ENCODE peak calls at places on chromosomes 13 and 19, in ten cellular contexts. R, A, N, O, D, F, U, E, B and M are unnamed samples.

GRCh38 chr13:71871844-71872243 is 4.8 kb upstream of the DACH1 start:
- DNase-seq in D (no peak), U (no peak), E (no peak), F (no peak), B (no peak), R (no peak), O (no peak), A (no peak), N (no peak), M (no peak)

GRCh38 chr13:112998506-112999280 is 29.7 kb downstream of the MCF2L start:
- DNase-seq in U (no peak), B (no peak), A (no peak), E (no peak), D (no peak), F (no peak), N (no peak), O (no peak), R (no peak), M (no peak)

GRCh38 chr13:112997188-112998135 is 28.4 kb downstream of the MCF2L start:
- DNase-seq in F (peak; percentile 68), N (no peak), B (no peak), A (no peak), U (no peak), R (no peak), E (no peak), O (no peak), D (no peak), M (no peak)

GRCh38 chr13:110813646-110814624 is 100.4 kb downstream of the ING1 start:
- DNase-seq in A (no peak), E (no peak), N (no peak), F (no peak), B (no peak), U (no peak), O (no peak), D (no peak), R (no peak), M (no peak)

GRCh38 chr13:41365636-41366035 is 54.6 kb downstream of the NAA16 start:
- DNase-seq in F (no peak), A (no peak), B (no peak), E (no peak), D (no peak), O (no peak), N (no peak), U (no peak), R (no peak), M (no peak)

GRCh38 chr13:20616059-20616797 is 49.3 kb downstream of the IFT88 start:
- DNase-seq in O (no peak), D (no peak), E (no peak), A (no peak), R (no peak), N (no peak), F (no peak), U (no peak), B (no peak), M (no peak)

GRCh38 chr13:52345048-52345447 is 60.9 kb downstream of the THSD1 start:
- DNase-seq in E (no peak), R (no peak), D (peak; percentile 32), B (no peak), F (no peak), A (no peak), N (no peak), U (no peak), O (no peak), M (no peak)

GRCh38 chr13:27465611-27466010 is 15.2 kb upstream of the MTIF3 start:
- DNase-seq in F (no peak), A (no peak), D (no peak), E (no peak), N (no peak), B (no peak), O (no peak), R (no peak), U (no peak), M (no peak)

GRCh38 chr13:62747152-62747551 is 1331.5 kb upstream of the PCDH20 start:
- DNase-seq in F (no peak), B (no peak), U (no peak), N (no peak), E (no peak), R (no peak), O (no peak), A (no peak), D (no peak), M (no peak)

GRCh38 chr19:19418548-19419260 is 13.2 kb downstream of the GATAD2A start:
- DNase-seq in E (no peak), U (no peak), B (no peak), A (no peak), R (no peak), F (no peak), D (no peak), O (no peak), N (no peak), M (no peak)

GRCh38 chr13:99124695-99125334 is 75.8 kb upstream of the UBAC2 start:
- DNase-seq in U (no peak), F (no peak), B (no peak), R (no peak), N (no peak), A (peak; percentile 18), D (no peak), E (no peak), O (no peak), M (peak; percentile 51)

GRCh38 chr13:45615501-45616101 is at the start of gene ERICH6B:
- DNase-seq in B (no peak), D (peak; percentile 39), A (peak; percentile 26), R (no peak), F (no peak), U (peak; percentile 41), O (no peak), N (peak; percentile 80), E (no peak), M (peak; percentile 16)

GRCh38 chr13:65504213-65504612 is 1725.9 kb downstream of the PCDH9 start:
- DNase-seq in U (no peak), O (no peak), B (no peak), N (no peak), A (no peak), F (no peak), D (no peak), R (no peak), E (no peak), M (no peak)

GRCh38 chr19:46069841-46070341 is 29.1 kb upstream of the IGFL4 start:
- DNase-seq in F (no peak), D (no peak), O (no peak), E (no peak), U (no peak), R (no peak), A (no peak), N (no peak), B (no peak), M (no peak)

GRCh38 chr13:52127783-52128702 is 830 bp downstream of the NEK5 start:
- DNase-seq in B (peak; percentile 42), O (peak; percentile 29), F (peak; percentile 67), E (no peak), D (peak; percentile 70), N (peak; percentile 72), A (peak; percentile 65), R (no peak), U (peak; percentile 41), M (peak; percentile 72)

GRCh38 chr19:18895038-18895827 is 725 bp downstream of the CERS1 start:
- DNase-seq in B (peak; percentile 42), O (no peak), A (no peak), U (peak; percentile 95), E (no peak), D (peak; percentile 48), N (no peak), F (no peak), R (no peak), M (no peak)

GRCh38 chr13:27657724-27658123 is 36.0 kb downstream of the POLR1D start:
- DNase-seq in D (no peak), O (no peak), F (no peak), R (no peak), E (no peak), B (no peak), U (no peak), N (no peak), A (no peak), M (no peak)

GRCh38 chr19:18650468-18651001 is 13.7 kb downstream of the KLHL26 start:
- DNase-seq in N (no peak), F (peak; percentile 45), A (no peak), O (no peak), U (no peak), B (peak; percentile 59), R (no peak), E (peak; percentile 66), D (no peak), M (no peak)

GRCh38 chr19:31351212-31352193 is 2.3 kb upstream of the TSHZ3 start:
- DNase-seq in O (no peak), D (no peak), U (no peak), F (no peak), N (no peak), A (no peak), R (no peak), E (no peak), B (peak; percentile 30), M (no peak)

GRCh38 chr13:21282065-21282464 is 105.6 kb downstream of the MRPL57 start:
- DNase-seq in B (no peak), F (no peak), R (no peak), U (no peak), E (no peak), D (no peak), N (no peak), A (no peak), O (no peak), M (no peak)

GRCh38 chr19:4737955-4738580 is 14.4 kb upstream of the DPP9 start:
- DNase-seq in A (no peak), N (no peak), O (no peak), B (no peak), E (no peak), R (no peak), D (no peak), U (no peak), F (no peak), M (no peak)

GRCh38 chr13:58960909-58961308 is 1202.8 kb downstream of the DIAPH3 start:
- DNase-seq in U (no peak), O (no peak), A (no peak), B (no peak), R (no peak), N (no peak), F (no peak), D (no peak), E (no peak), M (no peak)

GRCh38 chr13:100234524-100235136 is 145.7 kb downstream of the PCCA start:
- DNase-seq in O (no peak), F (no peak), U (no peak), A (no peak), B (no peak), D (no peak), E (no peak), N (no peak), R (no peak), M (no peak)

GRCh38 chr19:12840091-12841079 is 2.1 kb downstream of the MAST1 start:
- DNase-seq in E (no peak), B (peak; percentile 88), F (peak; percentile 71), A (peak; percentile 86), D (no peak), R (no peak), O (no peak), U (peak; percentile 41), N (peak; percentile 87), M (peak; percentile 48)

GRCh38 chr19:55342044-55342531 is 2.4 kb downstream of the KMT5C start:
- DNase-seq in O (no peak), E (no peak), N (no peak), D (no peak), U (no peak), F (no peak), R (no peak), B (no peak), A (no peak), M (no peak)

GRCh38 chr19:27735314-27735713 is 1477.6 kb downstream of the UQCRFS1 start:
- DNase-seq in R (no peak), O (no peak), D (no peak), E (no peak), N (peak; percentile 32), A (no peak), F (no peak), U (no peak), B (no peak), M (no peak)

GRCh38 chr19:32622002-32622401 is 41.0 kb downstream of the PDCD5 start:
- DNase-seq in N (no peak), O (no peak), D (peak; percentile 45), R (no peak), A (no peak), B (no peak), F (no peak), U (no peak), E (no peak), M (no peak)

GRCh38 chr19:47097396-47098217 is 16.0 kb downstream of the ZC3H4 start:
- DNase-seq in R (no peak), A (no peak), N (no peak), E (peak; percentile 36), U (peak; percentile 69), B (no peak), O (no peak), D (peak; percentile 77), F (peak; percentile 59), M (no peak)